ENCODE peak calls at places on chromosomes 3 and 15, in four cellular contexts. F is GM12878, U is WTC11, W is K562. P is an unnamed sample.

GRCh38 chr3:136250862-136251460 is 821 bp downstream of the PCCB start:
- DNase-seq in F (peak; percentile 16), U (peak; percentile 20), W (peak; percentile 78), P (peak; percentile 63)

GRCh38 chr15:69624816-69625215 is 172.2 kb downstream of the RPLP1 start:
- DNase-seq in F (no peak), U (no peak), W (no peak), P (no peak)

GRCh38 chr3:106794442-106794841 is 582.8 kb upstream of the CCDC54 start:
- DNase-seq in F (no peak), U (no peak), W (no peak), P (no peak)

GRCh38 chr15:29018406-29018805 is 132.6 kb downstream of the APBA2 start:
- DNase-seq in F (no peak), U (peak; percentile 68), W (no peak), P (no peak)

GRCh38 chr3:115040673-115041286 is 106.3 kb downstream of the ZBTB20 start:
- DNase-seq in F (peak; percentile 2), U (peak; percentile 16), W (peak; percentile 3), P (peak; percentile 43)

GRCh38 chr3:28972921-28973320 is 307.9 kb upstream of the RBMS3 start:
- DNase-seq in F (no peak), U (no peak), W (no peak), P (no peak)

GRCh38 chr15:63435416-63435815 is 53.8 kb upstream of the CA12 start:
- DNase-seq in F (no peak), U (no peak), W (no peak), P (no peak)

GRCh38 chr3:55461896-55462295 is 25.2 kb downstream of the WNT5A start:
- DNase-seq in F (no peak), U (no peak), W (no peak), P (no peak)

GRCh38 chr3:149368201-149368849 is 9.1 kb downstream of the TM4SF1 start:
- DNase-seq in F (no peak), U (no peak), W (no peak), P (no peak)

GRCh38 chr15:66298803-66299251 is 5.5 kb downstream of the DIS3L start:
- DNase-seq in F (no peak), U (no peak), W (no peak), P (peak; percentile 61)

GRCh38 chr3:122476532-122476931 is 38.2 kb downstream of the KPNA1 start:
- DNase-seq in F (no peak), U (no peak), W (no peak), P (no peak)

GRCh38 chr15:64180235-64180824 is 17.5 kb upstream of the PPIB start:
- DNase-seq in F (peak; percentile 45), U (no peak), W (no peak), P (peak; percentile 53)

GRCh38 chr3:71859128-71859519 is 74.2 kb upstream of the PROK2 start:
- DNase-seq in F (no peak), U (no peak), W (peak; percentile 10), P (peak; percentile 55)

GRCh38 chr3:24400450-24400849 is 94.2 kb downstream of the THRB start:
- DNase-seq in F (no peak), U (no peak), W (no peak), P (no peak)

GRCh38 chr15:92159906-92160841 is 233.5 kb upstream of the ST8SIA2 start:
- DNase-seq in F (no peak), U (peak; percentile 49), W (no peak), P (peak; percentile 14)

GRCh38 chr15:92155941-92156340 is 237.7 kb upstream of the ST8SIA2 start:
- DNase-seq in F (no peak), U (no peak), W (no peak), P (no peak)

GRCh38 chr15:92159481-92159880 is 234.2 kb upstream of the ST8SIA2 start:
- DNase-seq in F (no peak), U (no peak), W (no peak), P (no peak)

GRCh38 chr15:92157666-92158298 is 235.9 kb upstream of the ST8SIA2 start:
- DNase-seq in F (no peak), U (no peak), W (no peak), P (no peak)

DNA sequence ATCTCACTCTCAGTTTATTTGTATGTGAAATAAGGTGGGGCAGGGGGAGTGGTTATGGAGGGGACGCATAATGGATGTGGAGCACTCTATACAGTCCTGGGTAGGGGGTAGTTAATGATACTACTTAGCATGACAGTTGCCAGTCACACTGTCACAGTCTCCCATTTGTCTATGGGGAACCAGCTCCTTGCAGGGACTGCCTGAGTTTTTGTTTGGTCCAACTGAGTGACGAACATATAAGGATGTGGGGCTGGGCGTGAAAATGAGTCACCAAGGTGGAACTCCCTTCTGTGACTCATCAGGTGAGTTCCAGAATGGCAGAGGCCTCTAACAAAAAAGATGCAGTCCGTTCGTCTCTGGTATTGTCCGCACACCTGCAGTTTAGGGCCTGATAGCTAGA is 235.3 kb upstream of the ST8SIA2 start:
- DNase-seq in F (peak; percentile 13), U (no peak), W (no peak), P (no peak)
- TF ChIP-seq USF1 in F (no peak), U (no peak), W (no peak), P (no peak)

GRCh38 chr15:99967841-99968371 is 234.7 kb upstream of the LYSMD4 start:
- DNase-seq in F (no peak), U (no peak), W (no peak), P (no peak)

GRCh38 chr15:99966815-99967214 is 233.6 kb upstream of the LYSMD4 start:
- DNase-seq in F (no peak), U (no peak), W (no peak), P (no peak)

GRCh38 chr15:99963096-99963825 is 230.0 kb upstream of the LYSMD4 start:
- DNase-seq in F (no peak), U (no peak), W (no peak), P (peak; percentile 1)

GRCh38 chr15:99963976-99964375 is 230.7 kb upstream of the LYSMD4 start:
- DNase-seq in F (no peak), U (no peak), W (no peak), P (peak; percentile 0)

DNA sequence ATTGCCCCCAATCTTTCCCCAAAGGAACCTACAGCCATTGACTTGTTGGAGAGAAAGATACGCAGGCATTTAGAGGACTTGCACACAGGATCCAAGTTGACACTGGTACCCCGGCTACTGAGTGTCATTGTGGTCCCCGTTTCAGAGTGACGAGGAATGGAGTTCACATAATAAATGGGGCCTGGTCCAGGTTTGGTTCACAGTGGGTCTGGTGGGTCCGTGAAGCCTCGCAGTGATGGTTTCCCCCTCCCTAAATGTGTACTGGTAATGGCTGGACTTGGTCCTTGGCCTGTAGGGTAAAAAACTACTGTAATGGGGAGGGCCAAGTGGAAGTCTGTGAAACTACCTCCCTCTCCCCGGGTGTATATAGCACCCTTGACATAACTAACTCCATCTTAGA is 232.1 kb upstream of the LYSMD4 start:
- DNase-seq in F (no peak), U (no peak), W (no peak), P (peak; percentile 4)
- TF ChIP-seq USF1 in F (no peak), U (no peak), W (no peak), P (no peak)

GRCh38 chr3:9727743-9728142 is 3.8 kb upstream of the BRPF1 start:
- DNase-seq in F (no peak), U (no peak), W (peak; percentile 58), P (no peak)

GRCh38 chr3:9730747-9731205 is 759 bp upstream of the BRPF1 start:
- DNase-seq in F (no peak), U (no peak), W (peak; percentile 41), P (no peak)

GRCh38 chr3:9725775-9726174 is 5.8 kb upstream of the BRPF1 start:
- DNase-seq in F (no peak), U (no peak), W (no peak), P (no peak)

GRCh38 chr3:9729419-9729818 is 2.1 kb upstream of the BRPF1 start:
- DNase-seq in F (no peak), U (no peak), W (no peak), P (no peak)

DNA sequence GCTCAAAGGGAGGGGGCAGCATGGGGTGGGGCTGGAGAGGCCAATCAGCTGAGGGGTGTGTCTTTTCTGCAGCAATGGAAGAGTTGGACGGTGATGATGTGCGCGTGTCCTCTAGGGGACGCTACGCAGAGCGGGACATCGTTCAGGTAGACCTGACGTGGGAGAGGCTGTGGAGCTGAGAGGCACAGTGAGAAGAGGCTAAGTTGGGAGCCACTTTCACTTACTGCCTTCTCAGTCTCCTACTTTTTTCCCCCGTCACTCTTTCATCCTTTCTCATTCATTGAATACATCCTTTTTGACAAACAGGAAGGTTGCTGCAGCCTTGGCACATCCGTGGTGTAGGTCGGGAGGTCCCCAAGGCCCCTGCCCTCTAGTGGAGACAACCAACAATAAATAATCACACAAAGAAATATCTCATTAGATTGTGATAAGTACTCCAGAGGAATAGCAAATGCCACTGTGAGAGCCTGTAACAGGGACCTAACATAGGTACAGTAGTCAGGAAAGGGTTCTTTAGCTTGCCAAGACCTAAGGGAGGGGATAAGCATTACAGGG is 4.4 kb upstream of the BRPF1 start:
- DNase-seq in F (no peak), U (peak; percentile 85), W (peak; percentile 76), P (peak; percentile 51)
- TF ChIP-seq USF1 in F (no peak), U (no peak), W (no peak), P (no peak)

GRCh38 chr3:30658328-30659052 is 52.1 kb downstream of the TGFBR2 start:
- DNase-seq in F (peak; percentile 70), U (no peak), W (no peak), P (no peak)
- TF ChIP-seq USF1 in F (no peak), U (no peak), W (no peak), P (no peak)

GRCh38 chr3:132596816-132597433 is at the start of gene ACKR4:
- DNase-seq in F (no peak), U (no peak), W (no peak), P (no peak)
- TF ChIP-seq USF1 in F (no peak), U (no peak), W (no peak), P (no peak)

GRCh38 chr3:146899171-146899570 is 294.0 kb upstream of the PLSCR5 start:
- DNase-seq in F (no peak), U (no peak), W (no peak), P (no peak)

DNA sequence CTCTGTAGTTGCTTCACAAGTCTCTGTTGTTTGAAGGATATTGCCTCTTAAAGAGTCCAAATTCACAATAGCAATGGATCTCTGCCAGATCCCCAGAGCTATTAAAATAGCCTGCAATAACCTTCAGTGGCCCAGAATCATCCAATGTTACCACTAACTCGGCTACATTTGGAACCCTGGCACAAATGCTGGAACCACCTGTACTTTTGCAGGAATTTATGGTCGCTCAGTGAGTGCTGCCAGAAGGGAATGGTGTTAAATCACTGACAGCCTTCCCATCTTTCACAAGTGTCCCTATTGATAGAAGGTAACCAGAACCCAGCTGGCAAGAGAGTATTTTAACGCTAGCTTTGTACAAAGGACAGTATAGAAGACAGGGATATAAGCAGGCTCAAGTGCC is 298.8 kb upstream of the PLSCR5 start:
- DNase-seq in F (no peak), U (no peak), W (no peak), P (no peak)
- TF ChIP-seq USF1 in F (no peak), U (no peak), W (no peak), P (no peak)

DNA sequence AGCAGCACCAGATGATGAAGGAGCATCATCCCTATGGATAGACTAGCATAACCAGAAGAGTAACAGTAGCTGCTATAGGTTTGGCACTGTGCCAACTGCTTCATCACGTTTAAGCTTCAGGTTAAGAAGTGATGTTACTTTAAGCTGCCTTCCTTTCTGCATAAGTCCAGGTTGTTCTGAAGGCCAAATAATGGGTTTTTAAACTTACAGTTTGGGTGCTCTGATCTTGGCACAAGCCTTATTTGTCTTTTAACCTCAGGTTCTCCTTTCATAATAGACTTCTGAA is 50.7 kb downstream of the CMSS1 start:
- DNase-seq in F (no peak), U (no peak), W (peak; percentile 8), P (no peak)
- TF ChIP-seq USF1 in F (no peak), U (no peak), W (no peak), P (no peak)

GRCh38 chr3:127768346-127769008 is 53.8 kb downstream of the MGLL start:
- DNase-seq in F (no peak), U (no peak), W (no peak), P (no peak)
- TF ChIP-seq USF1 in F (no peak), U (no peak), W (no peak), P (no peak)

P was measured in SK-N-SH.